ENCODE peak calls at places on chromosomes 6 and 20, in five cellular contexts. I is HEK293T, O is K562, H is HepG2, S is GM12878. U is an unnamed sample.
A peak's percentile ranks its signal among the peaks of the same experiment; 100 is the strongest.

GRCh38 chr6:165556116-165556843 is 106.8 kb downstream of the PDE10A start:
- DNase-seq in I (no peak), O (no peak), H (peak; percentile 53), S (no peak), U (no peak)

GRCh38 chr6:87700729-87701675 is 1.0 kb downstream of the AKIRIN2 start:
- DNase-seq in I (peak; percentile 53), O (peak; percentile 87), H (peak; percentile 73), S (peak; percentile 43), U (peak; percentile 69)

GRCh38 chr6:111972714-111973678 is 80.9 kb upstream of the CCN6 start:
- DNase-seq in I (no peak), O (no peak), H (no peak), S (no peak), U (peak; percentile 36)

GRCh38 chr6:3343089-3343901 is 84.5 kb downstream of the PSMG4 start:
- DNase-seq in I (no peak), O (no peak), H (no peak), S (no peak), U (no peak)

GRCh38 chr20:13953227-13953626 is 37.2 kb downstream of the SEL1L2 start:
- DNase-seq in I (no peak), O (no peak), H (peak; percentile 26), S (no peak), U (no peak)

GRCh38 chr6:130018830-130019795 is 732 bp downstream of the L3MBTL3 start:
- DNase-seq in I (peak; percentile 47), O (peak; percentile 35), H (no peak), S (no peak), U (peak; percentile 58)

GRCh38 chr20:45011108-45011526 is 44.8 kb downstream of the STK4 start:
- DNase-seq in I (peak; percentile 44), O (peak; percentile 37), H (peak; percentile 49), S (no peak), U (peak; percentile 57)

GRCh38 chr6:42727084-42727601 is 4.7 kb upstream of the PRPH2 start:
- DNase-seq in I (no peak), O (no peak), H (no peak), S (no peak), U (no peak)

GRCh38 chr6:149331043-149331807 is 13.7 kb downstream of the TAB2 start:
- DNase-seq in I (no peak), O (no peak), H (no peak), S (no peak), U (no peak)

GRCh38 chr20:2799688-2800589 is 488 bp downstream of the CPXM1 start:
- DNase-seq in I (peak; percentile 5), O (no peak), H (no peak), S (no peak), U (peak; percentile 80)

GRCh38 chr20:33909331-33909921 is 84.3 kb upstream of the RALY start:
- DNase-seq in I (no peak), O (no peak), H (peak; percentile 99), S (no peak), U (no peak)

GRCh38 chr6:1612386-1612893 is 2.7 kb downstream of the FOXC1 start:
- DNase-seq in I (no peak), O (no peak), H (no peak), S (no peak), U (no peak)

GRCh38 chr6:150697515-150697914 is 97.8 kb downstream of the PLEKHG1 start:
- DNase-seq in I (no peak), O (no peak), H (no peak), S (no peak), U (no peak)

GRCh38 chr6:14857501-14857900 is 388.4 kb upstream of the JARID2 start:
- DNase-seq in I (no peak), O (no peak), H (no peak), S (no peak), U (no peak)

GRCh38 chr6:80182291-80182690 is 75.8 kb downstream of the BCKDHB start:
- DNase-seq in I (no peak), O (no peak), H (no peak), S (no peak), U (no peak)

GRCh38 chr6:53327017-53327395 is 21.7 kb downstream of the ELOVL5 start:
- DNase-seq in I (no peak), O (no peak), H (no peak), S (no peak), U (no peak)

GRCh38 chr20:48822879-48823385 is 4.9 kb downstream of the PREX1 start:
- DNase-seq in I (no peak), O (no peak), H (no peak), S (peak; percentile 40), U (no peak)

GRCh38 chr6:40906759-40907158 is 132.3 kb downstream of the UNC5CL start:
- DNase-seq in I (no peak), O (no peak), H (no peak), S (no peak), U (no peak)

GRCh38 chr6:68343901-68344300 is 291.2 kb upstream of the ADGRB3 start:
- DNase-seq in I (peak; percentile 62), O (peak; percentile 67), H (peak; percentile 26), S (no peak), U (peak; percentile 5)

GRCh38 chr6:43559328-43559727 is 16.5 kb downstream of the XPO5 start:
- DNase-seq in I (no peak), O (no peak), H (no peak), S (no peak), U (no peak)

GRCh38 chr6:125165256-125165655 is 11.7 kb downstream of the TPD52L1 start:
- DNase-seq in I (no peak), O (no peak), H (no peak), S (no peak), U (no peak)

GRCh38 chr20:7996898-7997297 is 22.7 kb downstream of the TMX4 start:
- DNase-seq in I (no peak), O (no peak), H (no peak), S (no peak), U (no peak)

GRCh38 chr6:797479-798077 is 104.6 kb upstream of the EXOC2 start:
- DNase-seq in I (peak; percentile 44), O (peak; percentile 33), H (peak; percentile 45), S (no peak), U (peak; percentile 36)

GRCh38 chr20:46215913-46216707 is 92.2 kb downstream of the CDH22 start:
- DNase-seq in I (peak; percentile 48), O (peak; percentile 84), H (peak; percentile 55), S (no peak), U (peak; percentile 93)

GRCh38 chr6:150352321-150353296 is 16.2 kb upstream of the IYD start:
- DNase-seq in I (no peak), O (no peak), H (no peak), S (no peak), U (no peak)

GRCh38 chr20:63529180-63529860 is 7.9 kb downstream of the PTK6 start:
- DNase-seq in I (no peak), O (no peak), H (no peak), S (no peak), U (peak; percentile 24)

GRCh38 chr6:48141975-48142374 is 31.0 kb upstream of the PTCHD4 start:
- DNase-seq in I (no peak), O (no peak), H (no peak), S (no peak), U (no peak)

GRCh38 chr6:109081516-109081915 is 13.1 kb downstream of the SESN1 start:
- DNase-seq in I (no peak), O (no peak), H (no peak), S (no peak), U (no peak)
- TF ChIP-seq FOXM1 in I (no peak), O (no peak), H (no peak), S (no peak), U (no peak)

DNA sequence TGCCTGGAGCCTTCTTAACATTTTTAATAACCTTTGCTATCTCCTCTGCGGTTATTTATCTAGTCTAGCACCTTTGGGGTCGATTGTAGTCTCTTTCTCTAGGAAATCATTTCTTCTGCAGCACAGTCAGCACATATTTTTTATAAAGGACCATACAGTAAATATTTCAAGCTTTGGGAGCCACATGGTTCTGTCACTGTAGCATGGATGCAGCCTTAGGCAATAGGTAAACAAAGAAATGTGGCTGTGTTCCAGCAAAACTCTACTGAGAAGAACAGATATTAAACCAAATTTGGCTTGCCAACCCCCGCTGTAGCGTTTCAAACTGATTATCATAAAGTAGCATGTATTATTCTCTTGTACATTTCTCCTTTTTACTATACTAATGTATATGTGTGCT is 95.7 kb downstream of the SLC23A2 start:
- DNase-seq in I (no peak), O (no peak), H (peak; percentile 69), S (no peak), U (no peak)
- TF ChIP-seq FOXM1 in I (no peak), O (no peak), H (no peak), S (no peak), U (no peak)

DNA sequence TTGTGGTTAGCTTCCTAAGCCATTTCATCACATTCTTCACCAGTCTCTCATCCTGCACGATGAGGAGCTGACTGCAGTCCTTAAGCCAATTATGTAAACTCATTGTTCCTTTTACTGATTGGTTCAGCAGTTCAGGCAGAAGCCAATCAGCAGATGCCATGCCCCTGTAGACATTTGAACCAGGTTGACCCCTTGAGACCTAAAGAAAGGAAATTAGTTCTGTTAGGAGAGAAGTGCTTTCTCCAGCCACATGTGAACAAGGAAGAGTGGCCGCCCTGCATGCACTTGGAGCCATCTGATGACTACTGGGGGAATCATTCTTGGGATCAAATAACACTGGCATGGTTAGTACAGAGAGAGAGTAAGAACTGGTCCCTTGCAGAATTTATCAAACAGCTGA is 535.2 kb upstream of the ID4 start:
- DNase-seq in I (no peak), O (no peak), H (no peak), S (no peak), U (no peak)
- TF ChIP-seq FOXM1 in I (no peak), O (no peak), H (no peak), S (no peak), U (no peak)

GRCh38 chr6:28134716-28135115 is 7.0 kb upstream of the ZKSCAN8 start:
- DNase-seq in I (no peak), O (no peak), H (no peak), S (no peak), U (no peak)

GRCh38 chr6:28134015-28134414 is 7.7 kb upstream of the ZKSCAN8 start:
- DNase-seq in I (no peak), O (no peak), H (peak; percentile 59), S (no peak), U (peak; percentile 18)

GRCh38 chr6:28135393-28135792 is 6.3 kb upstream of the ZKSCAN8 start:
- DNase-seq in I (no peak), O (peak; percentile 32), H (no peak), S (no peak), U (no peak)

GRCh38 chr6:28137458-28138020 is 4.1 kb upstream of the ZKSCAN8 start:
- DNase-seq in I (no peak), O (peak; percentile 29), H (no peak), S (peak; percentile 62), U (no peak)

DNA sequence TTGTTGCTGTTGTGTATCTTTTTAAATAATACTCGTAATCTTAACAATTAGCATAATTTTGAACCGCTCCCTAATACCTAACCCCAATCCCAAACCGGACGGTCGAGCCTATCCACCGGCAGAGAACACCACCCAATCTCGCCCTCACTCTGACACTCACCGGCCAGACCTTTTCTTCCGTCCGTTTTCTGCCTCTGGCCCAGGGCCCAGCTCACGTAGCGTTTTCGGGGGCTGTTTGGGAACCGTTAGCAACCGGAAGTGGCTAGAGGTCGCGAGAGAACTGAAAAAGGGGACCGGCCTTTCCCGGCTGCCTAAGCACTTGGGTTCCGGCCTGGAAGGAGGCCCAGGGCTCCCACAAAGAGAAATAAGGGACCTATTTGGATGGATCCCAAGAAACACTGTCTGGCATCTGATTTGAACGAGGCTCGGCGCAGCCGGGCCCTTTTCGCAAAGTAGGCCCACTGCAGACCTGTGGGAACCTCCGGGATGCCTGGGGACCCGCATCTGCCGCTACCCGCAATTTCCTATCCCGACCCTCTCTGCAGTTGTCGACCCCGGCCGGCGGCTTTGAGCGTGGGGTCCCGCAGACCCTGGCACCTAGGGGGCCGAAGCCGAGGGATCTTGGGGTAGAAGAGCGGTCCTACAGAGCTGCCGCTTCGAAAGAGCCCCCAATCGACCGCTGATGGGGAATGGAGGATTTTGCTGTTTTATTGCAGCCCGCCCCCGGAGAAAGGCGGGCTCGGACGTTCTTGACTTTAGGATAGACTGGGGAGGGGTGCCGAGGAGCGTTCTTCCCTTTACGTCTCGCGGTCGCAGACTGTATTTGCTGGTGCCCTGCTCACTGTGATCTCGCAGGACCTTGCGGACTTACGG is 4.9 kb upstream of the ZKSCAN8 start:
- DNase-seq in I (peak; percentile 71), O (peak; percentile 90), H (peak; percentile 94), S (peak; percentile 56), U (peak; percentile 79)
- TF ChIP-seq FOXM1 in I (peak; percentile 92), O (peak; percentile 71), H (peak; percentile 68), S (peak; percentile 79), U (peak; percentile 58)